ENCODE peak calls at places on chromosomes 4 and X, in eight cellular contexts. H is IMR-90, S is lower leg skin, N is GM10248, C is GM23338, G is fibroblast of mammary gland, V is OCI-LY7, W is mucosa of descending colon. R is an unnamed sample.

GRCh38 chr4:146190393-146190910 is 14.9 kb downstream of the LSM6 start:
- DNase-seq in S (no peak), V (no peak), N (no peak), H (no peak), C (no peak), W (no peak), G (no peak), R (no peak)

GRCh38 chr4:108651068-108651794 is 832 bp downstream of the OSTC start:
- DNase-seq in S (no peak), C (peak; percentile 13), W (no peak), G (peak; percentile 73), N (no peak), H (peak; percentile 72), V (peak; percentile 45), R (no peak)

GRCh38 chrX:47080915-47081236 is 2.6 kb downstream of the RGN start:
- DNase-seq in N (no peak), G (no peak), S (no peak), C (no peak), W (no peak), V (no peak), H (no peak), R (no peak)

GRCh38 chr4:22910200-22910599 is 217.5 kb downstream of the GBA3 start:
- DNase-seq in S (no peak), G (no peak), C (no peak), V (no peak), H (no peak), N (no peak), W (no peak), R (no peak)

GRCh38 chrX:154539077-154539476 is 7.6 kb downstream of the G6PD start:
- DNase-seq in C (no peak), H (no peak), V (no peak), G (no peak), N (no peak), W (no peak), S (no peak), R (no peak)

GRCh38 chr4:15153662-15154061 is 151.4 kb downstream of the CPEB2 start:
- DNase-seq in V (no peak), N (no peak), C (no peak), W (no peak), H (peak; percentile 9), G (no peak), S (no peak), R (no peak)

GRCh38 chrX:135086197-135086854 is 34.0 kb downstream of the ETDB start:
- DNase-seq in V (peak; percentile 71), H (peak; percentile 61), S (no peak), C (peak; percentile 82), N (peak; percentile 38), W (no peak), G (peak; percentile 71), R (no peak)

GRCh38 chrX:18899796-18900380 is 84.0 kb downstream of the PHKA2 start:
- DNase-seq in N (peak; percentile 34), C (peak; percentile 35), W (no peak), S (no peak), V (no peak), H (no peak), G (peak; percentile 11), R (peak; percentile 66)

GRCh38 chr4:110865611-110866254 is 242.9 kb upstream of the PITX2 start:
- DNase-seq in S (no peak), H (peak; percentile 55), G (peak; percentile 82), N (no peak), V (no peak), W (no peak), C (no peak), R (no peak)

GRCh38 chr4:19304028-19304427 is 947.7 kb upstream of the SLIT2 start:
- DNase-seq in H (peak; percentile 57), V (no peak), G (peak; percentile 9), S (no peak), W (no peak), C (no peak), N (no peak), R (no peak)

GRCh38 chr4:19309365-19309764 is 942.3 kb upstream of the SLIT2 start:
- DNase-seq in S (no peak), C (peak; percentile 10), V (no peak), G (peak; percentile 75), N (no peak), W (no peak), H (peak; percentile 74), R (no peak)
- TF ChIP-seq CTCF in S (no peak), C (peak; percentile 54), V (peak; percentile 47), G (peak; percentile 49), N (no peak), W (no peak), H (peak; percentile 66), R (no peak)

DNA sequence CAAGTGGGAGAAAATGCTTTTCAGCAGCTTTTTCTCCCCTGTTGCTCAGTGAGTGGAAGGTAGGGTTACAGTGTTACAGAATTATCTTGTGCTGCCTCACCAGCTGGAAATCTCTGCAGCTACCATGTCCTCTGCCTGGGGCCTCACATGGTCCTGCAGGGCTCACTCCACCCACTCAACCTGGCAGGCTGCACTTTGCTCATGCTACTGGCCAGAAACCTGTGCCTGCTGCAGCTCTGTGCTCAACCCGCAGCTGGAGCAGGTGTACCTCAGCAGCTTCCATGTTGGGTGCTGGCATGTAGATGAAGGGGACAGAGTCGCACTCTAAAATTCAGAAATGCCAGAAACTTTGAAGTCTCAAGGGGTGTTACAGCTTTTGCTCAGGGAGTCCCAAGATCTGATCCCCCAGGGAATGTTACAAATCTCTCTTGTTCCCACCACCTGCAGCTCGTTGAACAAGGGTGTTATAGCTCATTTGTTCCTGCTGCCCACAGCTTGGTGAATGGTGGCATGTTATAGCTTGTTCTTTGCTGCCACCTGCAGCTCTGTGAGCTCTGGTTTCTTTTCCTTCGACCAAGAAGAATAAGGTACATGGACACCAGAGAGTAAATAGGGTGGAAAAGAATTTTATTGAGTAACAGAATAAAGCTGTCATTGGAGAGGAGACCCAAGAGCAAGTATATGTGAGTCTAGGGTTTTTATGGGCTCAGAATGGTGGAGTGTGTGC is 845.8 kb downstream of the TECRL start:
- DNase-seq in S (no peak), G (no peak), V (no peak), W (no peak), N (no peak), H (no peak), C (peak; percentile 27), R (no peak)
- TF ChIP-seq CTCF in S (no peak), G (no peak), V (no peak), W (no peak), N (peak; percentile 33), H (no peak), C (peak; percentile 64), R (no peak)

GRCh38 chr4:1417522-1418390 is 11.5 kb upstream of the NKX1-1 start:
- DNase-seq in V (no peak), S (peak; percentile 62), H (no peak), W (no peak), N (no peak), C (no peak), G (no peak), R (no peak)
- TF ChIP-seq CTCF in V (no peak), S (no peak), H (no peak), W (no peak), N (no peak), C (no peak), G (no peak), R (peak; percentile 25)

DNA sequence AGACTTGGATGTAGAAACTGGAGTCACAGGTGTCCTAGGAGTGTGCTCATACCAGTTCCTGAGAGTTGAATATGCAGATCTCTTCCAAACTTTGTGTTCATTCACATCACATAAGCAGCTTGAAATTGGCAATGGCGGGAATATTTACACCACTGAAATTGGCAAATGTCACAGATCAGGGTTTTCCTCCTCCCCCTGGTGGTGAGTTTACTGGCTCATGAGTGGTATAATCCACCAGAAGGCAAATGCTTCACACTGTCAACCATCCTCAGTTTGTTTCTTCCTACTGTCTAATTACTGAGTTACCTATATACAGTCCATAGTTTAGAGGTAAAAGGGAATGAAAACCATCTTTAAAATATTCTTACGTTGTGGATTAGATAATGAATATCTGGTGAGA is 193.3 kb upstream of the BANK1 start:
- DNase-seq in H (no peak), C (peak; percentile 24), V (peak; percentile 9), G (peak; percentile 10), W (no peak), S (no peak), N (peak; percentile 7), R (no peak)
- TF ChIP-seq CTCF in H (peak; percentile 21), C (peak; percentile 49), V (peak; percentile 72), G (peak; percentile 24), W (no peak), S (no peak), N (peak; percentile 21), R (peak; percentile 51)

GRCh38 chr4:3788366-3788660 is 22.1 kb downstream of the ADRA2C start:
- DNase-seq in G (no peak), H (no peak), V (no peak), S (no peak), C (no peak), N (no peak), W (no peak), R (no peak)

GRCh38 chr4:3784469-3785291 is 18.5 kb downstream of the ADRA2C start:
- DNase-seq in C (no peak), W (no peak), H (no peak), V (no peak), G (no peak), N (no peak), S (no peak), R (peak; percentile 54)

GRCh38 chr4:3785292-3785565 is 19.0 kb downstream of the ADRA2C start:
- DNase-seq in H (no peak), G (no peak), W (no peak), N (no peak), S (no peak), C (no peak), V (no peak), R (no peak)

GRCh38 chr4:3787489-3788365 is 21.5 kb downstream of the ADRA2C start:
- DNase-seq in W (no peak), V (no peak), C (no peak), S (no peak), H (no peak), G (no peak), N (no peak), R (no peak)

GRCh38 chr4:3786196-3786869 is 20.1 kb downstream of the ADRA2C start:
- DNase-seq in G (no peak), S (no peak), N (no peak), W (peak; percentile 70), C (no peak), V (no peak), H (no peak), R (no peak)
- TF ChIP-seq CTCF in G (no peak), S (no peak), N (no peak), W (peak; percentile 15), C (no peak), V (no peak), H (no peak), R (no peak)

GRCh38 chr4:73974352-73974751 is 7.5 kb downstream of the PF4 start:
- DNase-seq in V (no peak), W (no peak), S (no peak), H (no peak), C (no peak), G (no peak), N (no peak), R (no peak)

GRCh38 chr4:73976716-73977115 is 5.1 kb downstream of the PF4 start:
- DNase-seq in W (no peak), N (no peak), H (peak; percentile 13), C (no peak), S (no peak), G (no peak), V (no peak), R (no peak)

GRCh38 chr4:73979407-73979806 is 2.4 kb downstream of the PF4 start:
- DNase-seq in W (no peak), S (no peak), V (no peak), N (no peak), G (no peak), C (no peak), H (no peak), R (no peak)

GRCh38 chr4:73978886-73979285 is 2.9 kb downstream of the PF4 start:
- DNase-seq in C (no peak), S (no peak), G (peak; percentile 88), H (peak; percentile 93), N (no peak), W (no peak), V (no peak), R (no peak)

GRCh38 chr4:73976217-73976616 is 5.6 kb downstream of the PF4 start:
- DNase-seq in G (no peak), W (no peak), C (no peak), N (no peak), V (no peak), H (no peak), S (no peak), R (no peak)
- TF ChIP-seq CTCF in G (no peak), W (no peak), C (no peak), N (no peak), V (no peak), H (no peak), S (no peak), R (no peak)

R was measured in glutamatergic neuron.